ENCODE peak calls at places on chromosomes 5 and 9, in nine cellular contexts. One of them, this sample, is unnamed.

GRCh38 chr5:132389453-132390286 is 20.2 kb downstream of the SLC22A5 start:
- DNase-seq in heart right ventricle: no peak
- DNase-seq in cardiac muscle cell: no peak
- DNase-seq in HCT116: peak; percentile 99
- DNase-seq in psoas muscle: peak; percentile 68
- DNase-seq in adrenal gland: no peak
- DNase-seq in IMR-90: peak; percentile 100
- DNase-seq in tibial nerve: no peak
- DNase-seq in upper lobe of left lung: peak; percentile 62
- DNase-seq in this sample: peak; percentile 65

GRCh38 chr5:159021360-159022177 is 78.1 kb downstream of the EBF1 start:
- DNase-seq in adrenal gland: no peak
- DNase-seq in HCT116: no peak
- DNase-seq in heart right ventricle: no peak
- DNase-seq in tibial nerve: no peak
- DNase-seq in upper lobe of left lung: no peak
- DNase-seq in psoas muscle: no peak
- DNase-seq in cardiac muscle cell: no peak
- DNase-seq in IMR-90: peak; percentile 49
- DNase-seq in this sample: no peak

GRCh38 chr9:34069831-34070230 is 21.1 kb upstream of the UBAP2 start:
- DNase-seq in heart right ventricle: no peak
- DNase-seq in cardiac muscle cell: no peak
- DNase-seq in IMR-90: no peak
- DNase-seq in tibial nerve: no peak
- DNase-seq in HCT116: no peak
- DNase-seq in psoas muscle: no peak
- DNase-seq in adrenal gland: no peak
- DNase-seq in upper lobe of left lung: no peak
- DNase-seq in this sample: no peak

GRCh38 chr5:24906689-24907088 is 261.9 kb upstream of the CDH10 start:
- DNase-seq in heart right ventricle: no peak
- DNase-seq in tibial nerve: no peak
- DNase-seq in IMR-90: no peak
- DNase-seq in HCT116: no peak
- DNase-seq in adrenal gland: no peak
- DNase-seq in upper lobe of left lung: no peak
- DNase-seq in cardiac muscle cell: no peak
- DNase-seq in psoas muscle: no peak
- DNase-seq in this sample: no peak

GRCh38 chr5:109407913-109408312 is 1.9 kb downstream of the PJA2 start:
- DNase-seq in adrenal gland: no peak
- DNase-seq in heart right ventricle: no peak
- DNase-seq in psoas muscle: no peak
- DNase-seq in cardiac muscle cell: no peak
- DNase-seq in tibial nerve: no peak
- DNase-seq in upper lobe of left lung: no peak
- DNase-seq in HCT116: no peak
- DNase-seq in IMR-90: no peak
- DNase-seq in this sample: no peak

GRCh38 chr5:43425965-43426364 is 13.8 kb upstream of the CCL28 start:
- DNase-seq in tibial nerve: no peak
- DNase-seq in cardiac muscle cell: no peak
- DNase-seq in heart right ventricle: no peak
- DNase-seq in adrenal gland: peak; percentile 9
- DNase-seq in upper lobe of left lung: no peak
- DNase-seq in IMR-90: peak; percentile 80
- DNase-seq in HCT116: no peak
- DNase-seq in psoas muscle: no peak
- DNase-seq in this sample: no peak

GRCh38 chr5:140764177-140765020 is 21.5 kb upstream of the PCDHA1 start:
- DNase-seq in psoas muscle: no peak
- DNase-seq in tibial nerve: no peak
- DNase-seq in heart right ventricle: no peak
- DNase-seq in cardiac muscle cell: no peak
- DNase-seq in adrenal gland: no peak
- DNase-seq in HCT116: no peak
- DNase-seq in IMR-90: no peak
- DNase-seq in upper lobe of left lung: no peak
- DNase-seq in this sample: no peak

GRCh38 chr9:8644571-8644970 is 845.0 kb upstream of the DMAC1 start:
- DNase-seq in upper lobe of left lung: no peak
- DNase-seq in psoas muscle: no peak
- DNase-seq in IMR-90: no peak
- DNase-seq in HCT116: no peak
- DNase-seq in cardiac muscle cell: no peak
- DNase-seq in heart right ventricle: no peak
- DNase-seq in tibial nerve: no peak
- DNase-seq in adrenal gland: no peak
- DNase-seq in this sample: no peak

GRCh38 chr5:40354171-40354570 is 325.5 kb upstream of the PTGER4 start:
- DNase-seq in upper lobe of left lung: no peak
- DNase-seq in tibial nerve: no peak
- DNase-seq in adrenal gland: no peak
- DNase-seq in HCT116: no peak
- DNase-seq in heart right ventricle: no peak
- DNase-seq in IMR-90: no peak
- DNase-seq in cardiac muscle cell: no peak
- DNase-seq in psoas muscle: no peak
- DNase-seq in this sample: no peak

GRCh38 chr5:40355842-40356241 is 323.9 kb upstream of the PTGER4 start:
- DNase-seq in IMR-90: no peak
- DNase-seq in HCT116: no peak
- DNase-seq in psoas muscle: no peak
- DNase-seq in tibial nerve: no peak
- DNase-seq in heart right ventricle: no peak
- DNase-seq in upper lobe of left lung: no peak
- DNase-seq in cardiac muscle cell: no peak
- DNase-seq in adrenal gland: no peak
- DNase-seq in this sample: no peak

GRCh38 chr5:40356248-40356647 is 323.5 kb upstream of the PTGER4 start:
- DNase-seq in upper lobe of left lung: no peak
- DNase-seq in adrenal gland: no peak
- DNase-seq in IMR-90: no peak
- DNase-seq in HCT116: no peak
- DNase-seq in heart right ventricle: no peak
- DNase-seq in psoas muscle: no peak
- DNase-seq in cardiac muscle cell: no peak
- DNase-seq in tibial nerve: no peak
- DNase-seq in this sample: no peak

GRCh38 chr5:40353442-40353841 is 326.3 kb upstream of the PTGER4 start:
- DNase-seq in adrenal gland: no peak
- DNase-seq in cardiac muscle cell: no peak
- DNase-seq in upper lobe of left lung: no peak
- DNase-seq in IMR-90: no peak
- DNase-seq in tibial nerve: no peak
- DNase-seq in HCT116: no peak
- DNase-seq in psoas muscle: no peak
- DNase-seq in heart right ventricle: no peak
- DNase-seq in this sample: no peak

DNA sequence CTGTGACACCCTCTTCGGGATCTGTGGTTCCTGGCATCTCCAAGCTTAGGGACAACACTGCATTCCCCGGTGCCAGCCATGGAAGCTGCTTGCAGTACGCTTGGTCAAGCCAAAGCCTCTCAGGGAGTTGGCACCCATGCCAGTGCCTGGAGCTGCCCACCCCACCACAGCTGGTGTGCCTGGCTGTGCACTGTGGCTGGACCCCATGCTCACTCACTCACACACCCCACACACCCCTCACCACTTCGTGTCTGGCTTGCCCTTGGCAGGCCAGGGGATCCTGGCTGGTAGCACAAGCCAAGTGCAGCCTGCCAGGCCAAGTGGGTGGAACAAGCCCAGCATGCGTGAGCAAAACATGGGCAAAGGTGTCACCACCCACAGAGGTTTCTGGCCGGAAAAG is 324.5 kb upstream of the PTGER4 start:
- DNase-seq in HCT116: no peak
- DNase-seq in adrenal gland: no peak
- DNase-seq in upper lobe of left lung: no peak
- DNase-seq in tibial nerve: no peak
- DNase-seq in cardiac muscle cell: no peak
- DNase-seq in psoas muscle: no peak
- DNase-seq in IMR-90: no peak
- DNase-seq in heart right ventricle: no peak
- DNase-seq in this sample: no peak
- TF ChIP-seq CTCF in HCT116: no peak
- TF ChIP-seq CTCF in adrenal gland: no peak
- TF ChIP-seq CTCF in upper lobe of left lung: no peak
- TF ChIP-seq CTCF in tibial nerve: no peak
- TF ChIP-seq CTCF in cardiac muscle cell: no peak
- TF ChIP-seq CTCF in psoas muscle: no peak
- TF ChIP-seq CTCF in IMR-90: no peak
- TF ChIP-seq CTCF in heart right ventricle: no peak
- TF ChIP-seq CTCF in this sample: no peak

DNA sequence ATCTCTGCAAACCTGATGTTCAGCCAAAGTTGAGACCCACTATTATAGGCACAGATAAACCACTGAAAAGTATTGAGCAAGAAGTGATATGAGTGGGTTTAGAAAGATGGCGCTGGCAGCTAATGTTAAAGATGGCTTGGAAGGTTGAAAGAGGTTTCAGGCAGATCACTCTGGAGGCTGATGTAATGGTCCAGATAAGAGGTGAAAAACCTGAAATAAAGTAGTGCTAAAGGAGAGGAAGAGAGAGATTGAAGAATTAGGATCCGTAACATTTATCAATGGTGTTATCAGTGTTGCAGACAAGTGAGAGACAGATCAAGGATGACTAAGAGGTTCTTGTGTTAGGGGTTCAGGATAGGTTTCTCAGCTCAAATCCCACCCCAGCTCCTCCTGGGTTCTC is 58.3 kb downstream of the SLC44A1 start:
- DNase-seq in heart right ventricle: no peak
- DNase-seq in cardiac muscle cell: no peak
- DNase-seq in IMR-90: no peak
- DNase-seq in tibial nerve: no peak
- DNase-seq in upper lobe of left lung: no peak
- DNase-seq in adrenal gland: no peak
- DNase-seq in HCT116: no peak
- DNase-seq in psoas muscle: no peak
- DNase-seq in this sample: no peak
- H3K4me1 ChIP-seq in heart right ventricle: peaks cover 6% of the 10 kb centered on the region
- H3K4me1 ChIP-seq in cardiac muscle cell: peaks cover 17% of the 10 kb centered on the region
- H3K4me1 ChIP-seq in IMR-90: peaks cover 13% of the 10 kb centered on the region
- H3K4me1 ChIP-seq in tibial nerve: no peaks in the 10 kb centered on the region
- H3K4me1 ChIP-seq in upper lobe of left lung: peaks cover under 1% of the 10 kb centered on the region
- H3K4me1 ChIP-seq in adrenal gland: no peaks in the 10 kb centered on the region
- H3K4me1 ChIP-seq in HCT116: peaks cover 6% of the 10 kb centered on the region
- H3K4me1 ChIP-seq in psoas muscle: no peaks in the 10 kb centered on the region
- H3K4me1 ChIP-seq in this sample: peaks cover 17% of the 10 kb centered on the region

GRCh38 chr9:124124729-124125589 is 113.4 kb downstream of the LHX2 start:
- DNase-seq in cardiac muscle cell: no peak
- DNase-seq in IMR-90: no peak
- DNase-seq in heart right ventricle: no peak
- DNase-seq in tibial nerve: no peak
- DNase-seq in HCT116: no peak
- DNase-seq in upper lobe of left lung: no peak
- DNase-seq in psoas muscle: no peak
- DNase-seq in adrenal gland: no peak
- DNase-seq in this sample: no peak

GRCh38 chr9:124122321-124122720 is 110.8 kb downstream of the LHX2 start:
- DNase-seq in psoas muscle: no peak
- DNase-seq in tibial nerve: no peak
- DNase-seq in adrenal gland: no peak
- DNase-seq in cardiac muscle cell: no peak
- DNase-seq in upper lobe of left lung: no peak
- DNase-seq in IMR-90: peak; percentile 17
- DNase-seq in HCT116: no peak
- DNase-seq in heart right ventricle: no peak
- DNase-seq in this sample: no peak

GRCh38 chr9:124121725-124122124 is 110.2 kb downstream of the LHX2 start:
- DNase-seq in psoas muscle: no peak
- DNase-seq in upper lobe of left lung: no peak
- DNase-seq in tibial nerve: no peak
- DNase-seq in heart right ventricle: no peak
- DNase-seq in IMR-90: no peak
- DNase-seq in cardiac muscle cell: no peak
- DNase-seq in HCT116: no peak
- DNase-seq in adrenal gland: no peak
- DNase-seq in this sample: no peak

GRCh38 chr9:124120272-124120671 is 108.7 kb downstream of the LHX2 start:
- DNase-seq in adrenal gland: no peak
- DNase-seq in upper lobe of left lung: no peak
- DNase-seq in IMR-90: no peak
- DNase-seq in tibial nerve: no peak
- DNase-seq in psoas muscle: no peak
- DNase-seq in HCT116: no peak
- DNase-seq in cardiac muscle cell: no peak
- DNase-seq in heart right ventricle: no peak
- DNase-seq in this sample: no peak

GRCh38 chr9:124122813-124123462 is 111.4 kb downstream of the LHX2 start:
- DNase-seq in IMR-90: peak; percentile 43
- DNase-seq in HCT116: no peak
- DNase-seq in upper lobe of left lung: no peak
- DNase-seq in adrenal gland: no peak
- DNase-seq in psoas muscle: no peak
- DNase-seq in cardiac muscle cell: no peak
- DNase-seq in tibial nerve: no peak
- DNase-seq in heart right ventricle: no peak
- DNase-seq in this sample: no peak
- TF ChIP-seq CTCF in IMR-90: peak; percentile 47
- TF ChIP-seq CTCF in HCT116: peak; percentile 53
- TF ChIP-seq CTCF in upper lobe of left lung: no peak
- TF ChIP-seq CTCF in adrenal gland: no peak
- TF ChIP-seq CTCF in psoas muscle: no peak
- TF ChIP-seq CTCF in cardiac muscle cell: peak; percentile 63
- TF ChIP-seq CTCF in tibial nerve: no peak
- TF ChIP-seq CTCF in heart right ventricle: no peak
- TF ChIP-seq CTCF in this sample: no peak

GRCh38 chr9:734831-735511 is 106.5 kb upstream of the DMRT1 start:
- DNase-seq in heart right ventricle: no peak
- DNase-seq in upper lobe of left lung: peak; percentile 28
- DNase-seq in tibial nerve: no peak
- DNase-seq in cardiac muscle cell: no peak
- DNase-seq in psoas muscle: no peak
- DNase-seq in IMR-90: peak; percentile 97
- DNase-seq in adrenal gland: no peak
- DNase-seq in HCT116: no peak
- DNase-seq in this sample: peak; percentile 40

GRCh38 chr9:742104-742503 is 99.4 kb upstream of the DMRT1 start:
- DNase-seq in cardiac muscle cell: no peak
- DNase-seq in upper lobe of left lung: no peak
- DNase-seq in heart right ventricle: no peak
- DNase-seq in psoas muscle: no peak
- DNase-seq in IMR-90: no peak
- DNase-seq in tibial nerve: no peak
- DNase-seq in adrenal gland: no peak
- DNase-seq in HCT116: no peak
- DNase-seq in this sample: peak; percentile 52

GRCh38 chr9:739362-739761 is 102.1 kb upstream of the DMRT1 start:
- DNase-seq in tibial nerve: no peak
- DNase-seq in heart right ventricle: no peak
- DNase-seq in IMR-90: peak; percentile 51
- DNase-seq in cardiac muscle cell: no peak
- DNase-seq in psoas muscle: no peak
- DNase-seq in HCT116: no peak
- DNase-seq in upper lobe of left lung: no peak
- DNase-seq in adrenal gland: no peak
- DNase-seq in this sample: no peak

GRCh38 chr9:738209-738915 is 103.1 kb upstream of the DMRT1 start:
- DNase-seq in cardiac muscle cell: peak; percentile 19
- DNase-seq in IMR-90: peak; percentile 98
- DNase-seq in upper lobe of left lung: peak; percentile 80
- DNase-seq in psoas muscle: peak; percentile 67
- DNase-seq in HCT116: peak; percentile 32
- DNase-seq in heart right ventricle: peak; percentile 42
- DNase-seq in adrenal gland: no peak
- DNase-seq in tibial nerve: no peak
- DNase-seq in this sample: no peak

GRCh38 chr9:737400-738120 is 103.9 kb upstream of the DMRT1 start:
- DNase-seq in HCT116: no peak
- DNase-seq in IMR-90: no peak
- DNase-seq in adrenal gland: no peak
- DNase-seq in upper lobe of left lung: no peak
- DNase-seq in cardiac muscle cell: no peak
- DNase-seq in psoas muscle: no peak
- DNase-seq in tibial nerve: no peak
- DNase-seq in heart right ventricle: no peak
- DNase-seq in this sample: peak; percentile 53
- H3K4me1 ChIP-seq in HCT116: peaks cover 16% of the 10 kb centered on the region
- H3K4me1 ChIP-seq in IMR-90: peaks cover 17% of the 10 kb centered on the region
- H3K4me1 ChIP-seq in adrenal gland: no peaks in the 10 kb centered on the region
- H3K4me1 ChIP-seq in upper lobe of left lung: peaks cover 13% of the 10 kb centered on the region
- H3K4me1 ChIP-seq in cardiac muscle cell: peaks cover 10% of the 10 kb centered on the region
- H3K4me1 ChIP-seq in psoas muscle: peaks cover 54% of the 10 kb centered on the region
- H3K4me1 ChIP-seq in tibial nerve: peaks cover 6% of the 10 kb centered on the region
- H3K4me1 ChIP-seq in heart right ventricle: peaks cover 40% of the 10 kb centered on the region
- H3K4me1 ChIP-seq in this sample: peaks cover 27% of the 10 kb centered on the region

This sample was measured in ascending aorta.